ENCODE peak calls at places on chromosomes 11 and 22, in ten cellular contexts. Y, A, D, W, K, S, Q, U, C and G are unnamed samples.

GRCh38 chr22:42169055-42169469 is 38.5 kb upstream of the CYP2D6 start:
- DNase-seq in Y (peak; percentile 68), A (peak; percentile 77), D (peak; percentile 82), W (peak; percentile 65), K (peak; percentile 56), S (peak; percentile 88), Q (peak; percentile 71), U (peak; percentile 70), C (no peak), G (peak; percentile 55)

GRCh38 chr11:75479598-75479986 is 46.1 kb downstream of the GDPD5 start:
- DNase-seq in Y (no peak), A (no peak), D (no peak), W (no peak), K (no peak), S (no peak), Q (no peak), U (no peak), C (no peak), G (no peak)

GRCh38 chr22:22720201-22720723 is 75.8 kb downstream of the GGTLC2 start:
- DNase-seq in Y (no peak), A (no peak), D (no peak), W (peak; percentile 68), K (peak; percentile 67), S (peak; percentile 72), Q (peak; percentile 53), U (peak; percentile 34), C (no peak), G (no peak)

GRCh38 chr11:125148011-125148410 is 16.5 kb upstream of the PKNOX2 start:
- DNase-seq in Y (no peak), A (no peak), D (no peak), W (no peak), K (no peak), S (no peak), Q (no peak), U (no peak), C (no peak), G (no peak)

GRCh38 chr11:11856638-11857037 is 14.9 kb downstream of the USP47 start:
- DNase-seq in Y (no peak), A (no peak), D (no peak), W (peak; percentile 82), K (no peak), S (no peak), Q (no peak), U (no peak), C (no peak), G (no peak)

GRCh38 chr22:44311855-44312170 is 938 bp downstream of the SHISAL1 start:
- DNase-seq in Y (no peak), A (no peak), D (no peak), W (no peak), K (no peak), S (no peak), Q (no peak), U (peak; percentile 73), C (no peak), G (no peak)

GRCh38 chr11:78802058-78802633 is 227.5 kb upstream of the NARS2 start:
- DNase-seq in Y (no peak), A (no peak), D (peak; percentile 76), W (no peak), K (no peak), S (no peak), Q (no peak), U (no peak), C (no peak), G (no peak)

GRCh38 chr22:40238425-40239344 is 61.0 kb downstream of the TNRC6B start:
- DNase-seq in Y (peak; percentile 77), A (no peak), D (no peak), W (no peak), K (no peak), S (no peak), Q (no peak), U (peak; percentile 74), C (no peak), G (no peak)

GRCh38 chr11:114197799-114198500 is 98.2 kb upstream of the NNMT start:
- DNase-seq in Y (peak; percentile 90), A (peak; percentile 69), D (no peak), W (no peak), K (no peak), S (no peak), Q (no peak), U (peak; percentile 71), C (peak; percentile 83), G (peak; percentile 80)

GRCh38 chr11:13207665-13208594 is 69.7 kb upstream of the BMAL1 start:
- DNase-seq in Y (peak; percentile 63), A (peak; percentile 52), D (peak; percentile 46), W (peak; percentile 8), K (no peak), S (peak; percentile 60), Q (no peak), U (peak; percentile 84), C (peak; percentile 54), G (no peak)

GRCh38 chr22:39245130-39246039 is 603 bp upstream of the PDGFB start:
- DNase-seq in Y (no peak), A (no peak), D (no peak), W (no peak), K (no peak), S (no peak), Q (no peak), U (no peak), C (no peak), G (no peak)

GRCh38 chr22:27238935-27239510 is 562.5 kb downstream of the MN1 start:
- DNase-seq in Y (peak; percentile 89), A (peak; percentile 93), D (peak; percentile 76), W (no peak), K (no peak), S (no peak), Q (no peak), U (peak; percentile 97), C (peak; percentile 52), G (peak; percentile 87)

GRCh38 chr11:46252373-46252914 is 25.0 kb upstream of the CREB3L1 start:
- DNase-seq in Y (no peak), A (no peak), D (no peak), W (no peak), K (no peak), S (no peak), Q (no peak), U (no peak), C (no peak), G (no peak)

GRCh38 chr22:46830001-46830715 is 67.7 kb downstream of the TBC1D22A start:
- DNase-seq in Y (peak; percentile 71), A (no peak), D (no peak), W (no peak), K (no peak), S (no peak), Q (no peak), U (peak; percentile 52), C (no peak), G (peak; percentile 62)

GRCh38 chr11:130600139-130600538 is 151.7 kb downstream of the ADAMTS15 start:
- DNase-seq in Y (no peak), A (no peak), D (no peak), W (no peak), K (no peak), S (no peak), Q (no peak), U (peak; percentile 64), C (no peak), G (no peak)

GRCh38 chr11:19441752-19442553 is 201.2 kb upstream of the E2F8 start:
- DNase-seq in Y (peak; percentile 88), A (no peak), D (peak; percentile 42), W (peak; percentile 75), K (peak; percentile 66), S (no peak), Q (no peak), U (peak; percentile 98), C (no peak), G (peak; percentile 31)

GRCh38 chr11:66328307-66329144 is 7.7 kb downstream of the RIN1 start:
- DNase-seq in Y (peak; percentile 89), A (peak; percentile 77), D (peak; percentile 86), W (peak; percentile 63), K (peak; percentile 54), S (peak; percentile 92), Q (peak; percentile 81), U (peak; percentile 70), C (peak; percentile 83), G (peak; percentile 83)
- H3K4me3 ChIP-seq in Y (no peak overlapping the region), A (no peak overlapping the region), D (no peak overlapping the region), W (peak overlapping the region; percentile 16), K (peak overlapping the region; percentile 21), S (peak overlapping the region; percentile 14), Q (peak overlapping the region; percentile 12), U (no peak overlapping the region), C (no peak overlapping the region), G (peak overlapping the region; percentile 14)

GRCh38 chr22:37697540-37697835 is 640 bp downstream of the TRIOBP start:
- DNase-seq in Y (no peak), A (no peak), D (no peak), W (no peak), K (no peak), S (no peak), Q (no peak), U (no peak), C (no peak), G (no peak)
- H3K4me1 ChIP-seq in Y (peaks cover 14% of the 10 kb centered on the region), A (peaks cover 6% of the 10 kb centered on the region), D (peaks cover 4% of the 10 kb centered on the region), W (no peaks in the 10 kb centered on the region), K (peaks cover 9% of the 10 kb centered on the region), S (peaks cover 13% of the 10 kb centered on the region), Q (peaks cover 12% of the 10 kb centered on the region), U (peaks cover 8% of the 10 kb centered on the region), C (peaks cover 19% of the 10 kb centered on the region), G (peaks cover 17% of the 10 kb centered on the region)

DNA sequence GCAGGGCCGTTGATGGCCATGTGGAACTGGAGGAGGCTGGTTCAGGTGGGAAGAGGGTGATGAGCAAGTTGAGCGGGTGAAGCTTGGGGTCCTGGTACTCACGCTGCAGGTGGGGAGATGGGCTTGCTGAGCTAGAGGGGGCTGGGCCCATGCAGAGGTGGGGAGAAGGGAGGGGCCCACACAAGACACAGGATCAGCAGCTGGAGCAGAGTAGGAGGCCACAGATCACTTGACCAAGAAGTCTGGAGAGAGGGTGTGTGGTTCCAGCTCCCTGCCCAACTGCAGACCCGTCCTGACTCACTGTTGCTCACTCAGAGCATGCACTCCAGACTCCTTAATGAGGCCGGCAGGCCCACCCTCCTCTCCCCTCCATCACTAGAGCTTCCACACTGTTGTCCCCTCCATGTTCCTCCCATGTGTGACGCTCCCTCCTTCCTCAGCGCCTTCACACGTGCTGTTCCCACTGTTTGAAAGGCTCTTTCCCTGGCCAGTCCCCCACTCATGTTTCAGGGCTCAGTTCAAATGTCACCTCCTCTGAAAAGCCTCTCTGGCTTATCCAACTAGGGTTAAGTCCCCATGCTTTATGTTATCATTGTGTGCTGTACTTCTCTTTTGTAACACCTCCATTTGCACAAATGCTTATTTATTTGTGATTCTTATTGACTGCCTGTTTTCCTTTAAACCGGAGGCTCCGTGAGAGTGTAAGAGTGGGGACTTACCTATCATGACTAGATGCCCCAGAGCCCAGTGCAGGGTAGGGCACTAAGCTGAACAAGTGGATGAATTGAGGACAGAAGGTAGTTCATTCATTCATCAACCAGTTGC is 2.3 kb downstream of the CCDC86 start:
- DNase-seq in Y (no peak), A (no peak), D (no peak), W (no peak), K (no peak), S (no peak), Q (no peak), U (peak; percentile 56), C (no peak), G (no peak)
- H3K4me3 ChIP-seq in Y (no peak overlapping the region), A (no peak overlapping the region), D (no peak overlapping the region), W (peak overlapping the region; percentile 92), K (peak overlapping the region; percentile 92), S (peak overlapping the region; percentile 82), Q (peak overlapping the region; percentile 84), U (no peak overlapping the region), C (no peak overlapping the region), G (peak overlapping the region; percentile 96)

DNA sequence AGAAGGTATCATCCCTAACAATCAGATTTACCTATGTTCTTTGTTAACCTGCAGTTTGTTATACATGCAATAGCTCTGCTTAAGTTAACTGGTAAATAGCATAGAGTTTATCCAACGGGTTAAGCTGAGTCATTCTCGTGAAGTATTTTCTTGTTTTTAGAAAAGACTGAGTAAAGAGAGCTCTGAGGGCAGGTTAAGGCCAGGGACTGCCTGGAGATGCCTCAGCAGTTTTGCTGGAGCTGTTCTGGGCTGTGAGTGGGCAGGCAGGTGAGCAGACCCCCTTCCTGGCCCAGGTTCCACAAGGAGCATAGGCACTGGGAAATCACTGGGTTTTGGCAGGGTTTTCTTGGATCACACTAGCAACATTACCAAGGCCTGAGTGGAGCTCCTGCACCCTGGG is 27.0 kb downstream of the IRAG1 start:
- DNase-seq in Y (no peak), A (no peak), D (no peak), W (no peak), K (no peak), S (no peak), Q (no peak), U (peak; percentile 74), C (no peak), G (no peak)
- H3K4me1 ChIP-seq in Y (peaks cover 37% of the 10 kb centered on the region), A (peaks cover 23% of the 10 kb centered on the region), D (peaks cover 11% of the 10 kb centered on the region), W (peaks cover 18% of the 10 kb centered on the region), K (peaks cover 56% of the 10 kb centered on the region), S (no peaks in the 10 kb centered on the region), Q (no peaks in the 10 kb centered on the region), U (peaks cover 30% of the 10 kb centered on the region), C (peaks cover 52% of the 10 kb centered on the region), G (peaks cover 40% of the 10 kb centered on the region)